ENCODE peak calls at places on chromosomes 11 and 22, in five cellular contexts. E is A673, D is fibroblast of mammary gland, W is heart right ventricle, S is neural crest cell. J is an unnamed sample.

GRCh38 chr22:32685527-32685926 is 116.0 kb upstream of the TIMP3 start:
- DNase-seq in E (no peak), D (peak), W (no peak), S (no peak), J (no peak)

GRCh38 chr11:74673956-74674355 is 57.3 kb downstream of the CHRDL2 start:
- DNase-seq in E (no peak), D (no peak), W (no peak), S (no peak), J (no peak)

GRCh38 chr11:122209619-122210377 is 93.8 kb upstream of the BLID start:
- DNase-seq in E (peak), D (peak), W (peak), S (no peak), J (no peak)

GRCh38 chr11:94858012-94858705 is 90.0 kb downstream of the AMOTL1 start:
- DNase-seq in E (no peak), D (no peak), W (no peak), S (no peak), J (no peak)

GRCh38 chr11:47616726-47617416 is 22.7 kb upstream of the C1QTNF4 start:
- DNase-seq in E (peak), D (peak), W (peak), S (peak), J (peak)

GRCh38 chr11:68043349-68044144 is 4.7 kb downstream of the TCIRG1 start:
- DNase-seq in E (no peak), D (peak), W (no peak), S (no peak), J (no peak)

GRCh38 chr11:1728281-1728680 is 22.1 kb downstream of the IFITM10 start:
- DNase-seq in E (no peak), D (no peak), W (no peak), S (no peak), J (no peak)

GRCh38 chr11:31761636-31762035 is 49.5 kb downstream of the PAX6 start:
- DNase-seq in E (no peak), D (no peak), W (no peak), S (no peak), J (no peak)

GRCh38 chr11:27124514-27125264 is 84.1 kb downstream of the BBOX1 start:
- DNase-seq in E (peak), D (peak), W (no peak), S (no peak), J (no peak)

GRCh38 chr11:2534131-2534956 is 89.5 kb downstream of the KCNQ1 start:
- DNase-seq in E (no peak), D (no peak), W (no peak), S (no peak), J (no peak)

GRCh38 chr11:2807801-2808241 is 77.8 kb downstream of the CDKN1C start:
- DNase-seq in E (no peak), D (no peak), W (no peak), S (no peak), J (peak)

GRCh38 chr11:119342362-119343130 is 1.9 kb upstream of the C1QTNF5 start:
- DNase-seq in E (no peak), D (no peak), W (no peak), S (no peak), J (no peak)

GRCh38 chr11:119344291-119345010 is 2.1 kb downstream of the MFRP start:
- DNase-seq in E (no peak), D (no peak), W (no peak), S (no peak), J (no peak)

GRCh38 chr11:119342023-119342300 is 1.3 kb upstream of the C1QTNF5 start:
- DNase-seq in E (no peak), D (no peak), W (no peak), S (no peak), J (no peak)

GRCh38 chr11:119345685-119346084 is 820 bp downstream of the MFRP start:
- DNase-seq in E (no peak), D (no peak), W (no peak), S (no peak), J (no peak)

DNA sequence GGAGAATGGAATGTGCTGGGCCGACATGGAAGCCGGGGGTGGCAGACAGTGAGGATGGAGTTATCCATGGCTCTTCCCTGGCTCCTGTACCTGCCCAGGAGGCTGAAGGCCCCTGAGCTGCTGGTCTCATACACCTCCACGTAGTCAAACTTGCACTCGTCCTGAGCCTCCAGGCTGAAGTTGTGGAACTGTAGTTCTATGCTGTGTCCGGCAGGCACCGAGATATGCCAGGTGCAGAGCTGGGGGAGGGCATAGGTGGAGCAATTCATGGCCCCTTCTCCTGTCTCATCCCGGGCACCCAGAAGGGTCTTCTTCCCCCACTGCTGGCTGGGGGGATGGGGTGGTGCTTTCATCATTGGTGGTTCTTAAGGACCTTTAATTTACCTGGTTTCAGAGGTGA is 2.8 kb downstream of the MFRP start:
- DNase-seq in E (no peak), D (no peak), W (no peak), S (no peak), J (no peak)
- TF ChIP-seq CTCF in E (no peak), D (no peak), W (no peak), S (no peak), J (no peak)

GRCh38 chr11:116544721-116545120 is 228.1 kb downstream of the BUD13 start:
- DNase-seq in E (no peak), D (no peak), W (no peak), S (no peak), J (no peak)
- TF ChIP-seq CTCF in E (no peak), D (no peak), W (no peak), S (no peak), J (no peak)

DNA sequence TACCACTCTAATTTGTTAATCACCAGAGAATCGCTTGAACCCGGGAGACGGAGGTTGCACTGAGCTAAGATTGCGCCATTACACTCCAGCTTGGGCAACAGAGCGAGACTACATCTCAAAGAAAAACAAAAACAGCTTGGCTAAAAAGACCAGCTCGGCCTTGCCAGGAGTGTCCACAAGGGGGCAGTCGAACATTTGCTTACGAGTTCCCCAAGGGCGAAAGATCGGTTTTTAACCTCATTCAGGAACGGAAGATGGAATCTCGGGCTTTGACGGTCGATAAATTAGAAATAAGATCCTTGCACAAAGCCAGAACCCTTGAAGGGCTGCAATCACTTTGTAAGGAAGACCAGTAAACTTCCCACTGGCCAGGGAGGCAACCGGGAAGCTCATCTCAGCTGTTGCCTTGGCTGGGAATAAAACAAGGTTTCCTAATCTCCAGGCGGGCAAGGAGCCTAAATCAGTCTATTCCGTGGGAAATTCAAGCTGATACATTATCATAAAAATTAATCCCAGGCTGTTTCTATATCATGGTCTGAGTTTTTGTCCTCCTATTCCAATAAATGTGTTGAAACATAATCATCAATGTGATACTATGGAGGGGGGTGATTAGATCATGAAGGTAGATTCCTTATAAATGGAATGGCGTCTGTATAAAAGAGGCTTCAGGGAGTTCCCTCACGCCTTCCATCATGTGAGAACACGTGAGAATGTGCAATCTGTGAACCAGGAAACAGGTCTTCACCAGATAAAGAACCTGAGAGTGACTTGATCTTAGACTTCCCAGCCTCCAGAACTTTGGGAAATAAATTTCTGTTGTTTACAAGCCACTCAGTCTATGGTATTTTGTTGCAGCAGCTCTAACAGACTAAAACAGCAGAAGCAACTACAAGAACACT is 14.9 kb upstream of the SLC29A2 start:
- DNase-seq in E (peak), D (peak), W (peak), S (peak), J (peak)
- TF ChIP-seq CTCF in E (peak), D (peak), W (peak), S (peak), J (peak)

DNA sequence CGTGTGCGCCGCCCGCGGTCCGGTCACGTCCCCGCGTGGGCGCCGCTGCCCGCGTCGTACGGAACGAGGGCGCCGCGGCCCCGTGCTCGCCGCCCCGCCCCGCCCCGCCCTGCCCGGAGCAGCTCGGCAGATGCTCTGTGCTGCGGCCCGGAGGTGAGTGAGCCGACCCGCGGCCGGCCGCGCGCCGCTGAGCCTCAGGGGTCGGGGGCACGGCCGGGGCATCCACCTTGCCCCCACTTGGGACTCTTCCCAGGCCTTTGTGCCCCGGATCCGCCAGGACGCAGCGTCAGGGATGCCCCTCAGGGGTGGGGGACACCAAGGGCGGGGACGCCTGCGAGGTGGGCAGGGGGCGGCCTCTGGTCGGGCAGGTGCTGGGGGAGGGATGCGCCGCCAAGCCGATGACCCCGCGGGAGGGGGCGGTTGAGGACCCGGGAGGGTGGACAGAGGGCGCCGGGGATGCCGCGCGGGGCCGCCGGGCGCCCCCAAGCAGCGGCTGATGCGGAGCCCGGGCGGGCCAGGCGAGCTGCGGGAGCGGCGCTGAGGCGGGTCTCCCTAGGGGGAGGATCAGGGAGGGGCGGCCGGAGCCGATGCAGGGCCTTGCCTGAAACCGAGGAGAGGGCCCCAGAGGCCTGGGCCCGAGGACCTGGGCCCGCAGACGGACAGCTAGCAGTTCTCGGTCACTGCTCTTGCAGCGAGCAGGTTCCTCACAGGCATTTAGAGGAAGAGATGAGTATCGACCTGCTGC is at the start of gene GNAZ:
- DNase-seq in E (peak), D (no peak), W (no peak), S (peak), J (peak)
- TF ChIP-seq CTCF in E (no peak), D (no peak), W (no peak), S (no peak), J (no peak)

DNA sequence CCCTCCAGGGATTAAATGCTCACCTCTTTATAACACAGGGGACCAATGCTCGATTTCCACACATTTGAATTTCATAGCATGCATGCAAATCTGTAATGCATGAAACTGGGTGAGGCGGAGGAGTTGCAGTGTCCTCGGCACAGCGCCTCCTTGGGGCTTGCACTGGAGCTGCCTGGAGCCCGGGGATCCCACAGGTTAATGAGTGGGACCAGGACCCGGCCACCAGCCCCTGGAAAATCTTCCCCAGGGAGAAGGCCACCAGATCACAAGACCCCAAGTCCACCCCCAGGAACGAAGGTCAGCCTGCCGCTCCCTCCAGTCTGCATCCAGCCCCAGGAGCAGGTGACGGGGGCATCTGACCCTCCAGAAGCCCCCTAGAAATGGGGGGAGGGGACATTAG is 119.1 kb downstream of the MN1 start:
- DNase-seq in E (peak), D (no peak), W (no peak), S (peak), J (peak)
- TF ChIP-seq CTCF in E (peak), D (peak), W (no peak), S (peak), J (peak)

DNA sequence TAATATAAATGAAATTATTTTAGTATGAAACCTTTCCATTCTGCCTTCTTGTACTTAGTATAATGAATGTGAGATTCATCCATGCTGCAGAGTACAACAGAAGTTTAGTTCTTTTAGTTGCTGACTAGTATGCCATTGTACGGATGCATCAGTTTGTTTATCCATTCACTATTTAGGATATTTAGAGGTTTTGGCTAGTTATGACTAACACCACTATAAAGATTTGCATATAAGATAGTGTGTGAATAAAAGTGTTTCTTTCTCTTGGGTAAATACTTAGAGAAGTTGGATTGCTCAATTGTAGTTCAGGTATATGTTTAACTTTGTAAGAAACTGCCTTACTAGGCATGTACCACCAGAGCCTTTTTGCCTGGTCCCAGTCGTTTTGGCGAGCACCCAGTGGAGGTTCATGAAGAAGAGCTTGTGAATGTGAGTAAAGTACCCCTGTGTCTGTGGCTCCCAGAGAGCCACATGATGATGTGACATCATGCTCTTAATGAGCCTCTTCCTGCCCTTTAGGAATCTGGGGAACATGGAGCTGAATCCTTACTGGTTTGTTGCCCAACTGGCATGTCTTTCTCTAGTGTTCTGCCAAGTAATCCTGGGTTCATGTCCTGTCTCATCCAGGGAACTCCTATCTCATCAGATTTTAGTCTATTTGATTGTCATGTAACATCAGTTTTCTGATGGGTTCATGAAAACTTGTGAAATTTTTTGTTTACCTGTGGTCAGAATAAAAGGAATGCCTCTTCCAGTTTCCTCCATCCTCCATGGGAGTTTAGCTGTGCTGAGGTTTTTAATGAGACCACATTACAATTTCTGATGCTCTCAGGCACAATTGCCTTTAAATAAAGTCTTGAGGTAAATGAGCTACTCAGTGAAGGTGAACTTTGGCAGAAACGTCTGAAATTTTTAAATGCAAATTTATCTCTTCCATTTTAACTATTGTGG is 234.8 kb downstream of the CASP12 start:
- DNase-seq in E (peak), D (peak), W (no peak), S (no peak), J (no peak)
- TF ChIP-seq CTCF in E (no peak), D (no peak), W (no peak), S (no peak), J (no peak)

GRCh38 chr11:92980291-92980690 is 10.8 kb downstream of the MTNR1B start:
- DNase-seq in E (no peak), D (no peak), W (no peak), S (no peak), J (no peak)

GRCh38 chr11:92979176-92979575 is 9.7 kb downstream of the MTNR1B start:
- DNase-seq in E (peak), D (peak), W (no peak), S (no peak), J (no peak)

GRCh38 chr11:92977401-92977800 is 8.0 kb downstream of the MTNR1B start:
- DNase-seq in E (no peak), D (no peak), W (no peak), S (no peak), J (no peak)

GRCh38 chr11:92978226-92979111 is 9.0 kb downstream of the MTNR1B start:
- DNase-seq in E (peak), D (peak), W (peak), S (no peak), J (no peak)

GRCh38 chr11:92981508-92982043 is 12.1 kb downstream of the MTNR1B start:
- DNase-seq in E (no peak), D (no peak), W (no peak), S (no peak), J (no peak)
- TF ChIP-seq CTCF in E (no peak), D (no peak), W (no peak), S (no peak), J (no peak)

GRCh38 chr11:36464720-36465119 is 45.4 kb downstream of the TRAF6 start:
- DNase-seq in E (no peak), D (no peak), W (no peak), S (no peak), J (no peak)
- TF ChIP-seq CTCF in E (no peak), D (no peak), W (no peak), S (no peak), J (no peak)

DNA sequence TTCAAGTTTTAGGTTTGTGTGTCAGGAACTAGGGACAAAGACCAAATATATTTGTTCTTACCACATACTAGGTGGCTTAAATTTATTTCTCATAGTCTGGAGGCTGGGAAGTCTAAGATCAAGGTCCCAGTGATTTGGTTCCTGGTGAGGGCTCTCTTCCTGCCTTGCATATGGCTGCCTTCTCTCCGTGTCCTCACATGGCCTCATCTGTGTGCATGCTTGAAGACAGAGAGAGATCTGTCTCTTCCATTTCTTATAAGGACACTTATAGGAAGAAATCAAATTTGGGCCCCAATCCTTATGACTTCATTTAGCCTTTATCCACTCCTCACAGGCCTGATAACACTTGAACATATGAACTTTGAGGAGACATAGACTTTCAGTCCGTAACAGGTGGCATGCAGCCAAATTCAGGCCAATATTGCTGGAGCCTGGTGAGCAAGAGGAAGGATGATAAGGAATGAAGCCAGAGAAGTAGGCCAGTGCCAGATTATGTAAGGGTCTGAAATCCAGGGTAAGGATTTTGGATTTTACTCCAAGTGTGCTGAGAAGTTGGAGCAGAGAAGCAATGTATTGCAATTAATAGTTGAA is 35.1 kb downstream of the TTC17 start:
- DNase-seq in E (peak), D (peak), W (peak), S (no peak), J (no peak)
- TF ChIP-seq CTCF in E (no peak), D (no peak), W (no peak), S (no peak), J (no peak)

GRCh38 chr11:34855754-34856095 is 60.5 kb downstream of the APIP start:
- DNase-seq in E (peak), D (peak), W (no peak), S (no peak), J (no peak)
- TF ChIP-seq CTCF in E (peak), D (no peak), W (no peak), S (no peak), J (no peak)

J was measured in WTC11.